ENCODE peak calls at places on chromosome 16, in seven cellular contexts. O is heart left ventricle, D is astrocyte of the spinal cord, F is uterus, G is NB4, V is left ventricle myocardium inferior, P is cardiac fibroblast. K is an unnamed sample.

GRCh38 chr16:86455609-86456008 is 54.7 kb upstream of the FOXF1 start:
- DNase-seq in O (no peak), D (peak), G (no peak), V (no peak), P (no peak), F (no peak), K (no peak)

GRCh38 chr16:11689031-11689840 is 21.0 kb downstream of the SNN start:
- DNase-seq in O (no peak), G (no peak), V (no peak), P (no peak), F (peak), D (no peak), K (no peak)

GRCh38 chr16:8375208-8375607 is 215.1 kb downstream of the TMEM114 start:
- DNase-seq in V (no peak), G (no peak), D (no peak), P (no peak), F (no peak), O (no peak), K (no peak)

GRCh38 chr16:2008009-2008526 is 1.6 kb downstream of the ZNF598 start:
- DNase-seq in O (no peak), D (peak), G (peak), F (no peak), P (peak), V (peak), K (peak)

GRCh38 chr16:19223235-19223847 is 55.3 kb downstream of the SYT17 start:
- DNase-seq in D (no peak), P (peak), F (no peak), V (no peak), O (no peak), G (peak), K (peak)

GRCh38 chr16:3007957-3008748 is 4.6 kb upstream of the CLDN9 start:
- DNase-seq in P (no peak), V (peak), F (no peak), G (peak), D (no peak), O (no peak), K (no peak)

GRCh38 chr16:87492241-87492635 is 586 bp downstream of the ZCCHC14 start:
- DNase-seq in V (no peak), G (no peak), P (no peak), F (no peak), D (no peak), O (no peak), K (no peak)

GRCh38 chr16:11139624-11140375 is 116.2 kb downstream of the SOCS1 start:
- DNase-seq in D (peak), P (peak), G (no peak), F (no peak), V (no peak), O (no peak), K (no peak)

GRCh38 chr16:25111403-25112166 is at the start of gene LCMT1:
- DNase-seq in V (peak), G (peak), D (peak), F (peak), O (peak), P (peak), K (peak)

GRCh38 chr16:21260870-21261791 is 17.0 kb downstream of the CRYM start:
- DNase-seq in V (no peak), D (peak), P (peak), O (no peak), F (peak), G (no peak), K (peak)

GRCh38 chr16:79601092-79601977 is 798 bp upstream of the MAF start:
- DNase-seq in P (peak), O (peak), F (peak), G (no peak), V (peak), D (peak), K (peak)

GRCh38 chr16:24045641-24046040 is 209.9 kb downstream of the PRKCB start:
- DNase-seq in V (no peak), O (no peak), G (no peak), P (no peak), D (no peak), F (no peak), K (no peak)

GRCh38 chr16:11229906-11230305 is 26.1 kb downstream of the SOCS1 start:
- DNase-seq in O (no peak), P (no peak), G (no peak), F (no peak), V (no peak), D (no peak), K (no peak)

GRCh38 chr16:89364603-89365002 is 125.8 kb downstream of the ANKRD11 start:
- DNase-seq in G (no peak), F (no peak), O (no peak), P (peak), V (no peak), D (no peak), K (no peak)

GRCh38 chr16:354971-355441 is 2.5 kb upstream of the AXIN1 start:
- DNase-seq in D (no peak), V (no peak), P (no peak), F (no peak), O (no peak), G (no peak), K (no peak)

GRCh38 chr16:1688807-1689560 is 10.9 kb downstream of the JPT2 start:
- DNase-seq in D (peak), G (no peak), O (no peak), V (no peak), P (peak), F (no peak), K (peak)

GRCh38 chr16:4373909-4374742 is 2.5 kb downstream of the VASN start:
- DNase-seq in D (peak), O (peak), G (no peak), F (peak), P (peak), V (peak), K (peak)

GRCh38 chr16:54237-54581 is 581 bp downstream of the SNRNP25 start:
- DNase-seq in P (no peak), O (no peak), F (no peak), G (no peak), D (no peak), V (no peak), K (no peak)

GRCh38 chr16:88309905-88310259 is 72.9 kb upstream of the ZNF469 start:
- DNase-seq in O (no peak), V (peak), G (peak), P (no peak), D (no peak), F (no peak), K (no peak)

GRCh38 chr16:24035127-24035842 is 199.5 kb downstream of the PRKCB start:
- DNase-seq in V (no peak), P (no peak), O (no peak), F (no peak), G (no peak), D (no peak), K (no peak)

GRCh38 chr16:63312343-63312742 is 1276.1 kb upstream of the CDH8 start:
- DNase-seq in O (no peak), F (no peak), V (no peak), D (no peak), P (no peak), G (no peak), K (no peak)

GRCh38 chr16:27813591-27813990 is 249.9 kb downstream of the GSG1L start:
- DNase-seq in P (no peak), F (no peak), V (no peak), G (no peak), O (no peak), D (no peak), K (no peak)

GRCh38 chr16:57374067-57374534 is 1.8 kb downstream of the CX3CL1 start:
- DNase-seq in D (no peak), V (no peak), G (no peak), F (peak), O (no peak), P (peak), K (peak)

GRCh38 chr16:67000384-67001158 is 12.2 kb downstream of the CES4A start:
- DNase-seq in V (peak), O (peak), P (no peak), D (peak), F (peak), G (peak), K (peak)

GRCh38 chr16:53219795-53220194 is 165.0 kb downstream of the CHD9 start:
- DNase-seq in P (peak), D (peak), F (no peak), O (no peak), V (no peak), G (peak), K (peak)

GRCh38 chr16:19542138-19542821 is 13.2 kb upstream of the VPS35L start:
- DNase-seq in G (no peak), D (no peak), V (no peak), F (no peak), P (no peak), O (no peak), K (no peak)

GRCh38 chr16:87045462-87046216 is 271.6 kb downstream of the C16orf95 start:
- DNase-seq in V (no peak), O (no peak), G (no peak), D (no peak), P (no peak), F (no peak), K (no peak)

GRCh38 chr16:12255473-12255872 is 278.9 kb downstream of the SNX29 start:
- DNase-seq in P (peak), F (no peak), D (no peak), G (no peak), V (no peak), O (no peak), K (no peak)

GRCh38 chr16:87486282-87486681 is 6.5 kb downstream of the ZCCHC14 start:
- DNase-seq in V (no peak), F (no peak), G (no peak), D (no peak), P (no peak), O (no peak), K (no peak)

GRCh38 chr16:77213542-77214108 is 14.4 kb downstream of the SYCE1L start:
- DNase-seq in P (peak), G (no peak), F (peak), O (peak), V (no peak), D (peak), K (peak)

GRCh38 chr16:48897698-48898205 is 287.8 kb upstream of the N4BP1 start:
- DNase-seq in V (no peak), F (no peak), O (no peak), D (no peak), P (no peak), G (no peak), K (no peak)

GRCh38 chr16:67713647-67714273 is 5.4 kb downstream of the GFOD2 start:
- DNase-seq in F (no peak), G (peak), P (no peak), D (no peak), V (no peak), O (no peak), K (no peak)

GRCh38 chr16:30016555-30017276 is 5.9 kb upstream of the DOC2A start:
- DNase-seq in G (no peak), F (no peak), D (no peak), V (no peak), P (no peak), O (no peak), K (no peak)

GRCh38 chr16:17364319-17365210 is 106.2 kb downstream of the XYLT1 start:
- DNase-seq in D (peak), P (peak), G (peak), V (no peak), F (peak), O (no peak), K (peak)

GRCh38 chr16:2520784-2521577 is 810 bp downstream of the AMDHD2 start:
- DNase-seq in O (peak), V (no peak), P (no peak), G (peak), F (no peak), D (no peak), K (no peak)

GRCh38 chr16:27205436-27206065 is 2.2 kb downstream of the KDM8 start:
- DNase-seq in D (no peak), O (no peak), V (no peak), G (no peak), F (no peak), P (no peak), K (no peak)

DNA sequence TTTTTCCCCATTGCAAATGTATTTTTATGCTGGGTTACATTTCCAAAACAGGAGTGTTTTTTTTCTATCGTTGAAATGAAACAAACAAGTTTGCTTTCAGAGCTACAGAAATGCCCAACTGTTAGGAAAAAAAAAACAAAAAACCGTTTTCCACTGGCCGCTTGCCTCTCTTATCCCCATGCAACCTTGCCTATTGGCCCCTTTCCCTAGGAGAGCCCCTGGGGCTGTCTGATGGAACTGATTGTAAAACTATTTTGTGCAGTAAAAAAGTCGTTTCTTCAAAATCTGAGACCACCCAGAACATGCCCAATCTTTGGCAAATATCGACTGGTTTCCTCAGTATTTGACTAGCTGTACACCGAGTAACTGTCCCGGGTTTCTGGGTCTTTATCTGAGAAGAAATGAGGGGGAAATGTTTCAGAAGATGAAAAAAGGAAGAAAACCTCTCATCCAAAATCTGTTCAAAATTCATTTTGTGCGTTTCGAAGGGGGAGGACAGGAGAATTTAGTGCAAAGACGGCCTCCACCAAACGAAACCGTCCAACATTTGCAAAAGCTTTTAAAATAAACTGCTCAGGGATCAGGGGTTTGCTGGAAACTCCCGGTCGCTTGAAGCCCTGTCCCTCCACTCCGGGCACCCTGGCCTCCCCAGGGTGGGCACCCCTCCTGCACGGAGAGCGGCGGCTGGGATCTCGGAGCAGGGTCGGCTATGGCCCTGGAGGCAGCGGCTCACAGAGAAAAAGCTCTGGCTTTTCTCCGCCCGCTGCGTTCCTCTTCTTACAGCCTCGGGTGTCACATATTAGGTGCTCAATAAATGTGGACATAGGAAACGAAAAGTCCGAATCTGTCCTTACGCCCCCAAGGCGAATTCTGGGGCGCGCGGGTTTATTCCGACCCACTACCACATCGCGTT is 1.0 kb upstream of the GNAO1 start:
- DNase-seq in D (peak), F (no peak), O (no peak), V (no peak), G (no peak), P (peak), K (peak)
- TF ChIP-seq CTCF in D (no peak), F (no peak), O (no peak), V (no peak), G (no peak), P (no peak), K (no peak)

DNA sequence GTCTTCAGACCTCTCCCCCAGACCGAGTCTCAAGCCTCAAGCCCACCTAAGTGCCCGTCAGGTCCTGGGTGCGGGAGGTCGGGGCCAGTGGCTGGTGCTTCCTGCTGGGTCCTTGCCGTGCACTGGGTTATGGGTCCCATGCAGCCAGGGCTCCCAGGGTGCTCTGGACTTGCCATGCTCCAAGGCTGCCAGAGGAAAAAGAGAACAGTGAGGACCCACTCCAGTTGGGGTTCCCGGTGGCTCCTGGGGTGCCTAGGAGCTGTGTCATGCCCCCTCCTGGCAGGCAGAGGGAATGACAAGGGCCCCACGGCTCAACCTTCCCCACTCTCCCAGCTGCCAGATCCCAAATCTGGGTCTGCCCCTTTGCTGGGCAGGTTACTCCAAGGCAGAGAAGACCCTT is 3.8 kb downstream of the SNX20 start:
- DNase-seq in V (no peak), P (no peak), G (peak), F (no peak), O (no peak), D (no peak), K (no peak)
- TF ChIP-seq CTCF in V (peak), P (peak), G (peak), F (no peak), O (peak), D (peak), K (peak)

GRCh38 chr16:84911490-84912216 is 91.9 kb downstream of the CRISPLD2 start:
- DNase-seq in F (no peak), D (no peak), O (no peak), P (no peak), V (no peak), G (peak), K (peak)
- TF ChIP-seq CTCF in F (no peak), D (no peak), O (no peak), P (no peak), V (no peak), G (no peak), K (no peak)

DNA sequence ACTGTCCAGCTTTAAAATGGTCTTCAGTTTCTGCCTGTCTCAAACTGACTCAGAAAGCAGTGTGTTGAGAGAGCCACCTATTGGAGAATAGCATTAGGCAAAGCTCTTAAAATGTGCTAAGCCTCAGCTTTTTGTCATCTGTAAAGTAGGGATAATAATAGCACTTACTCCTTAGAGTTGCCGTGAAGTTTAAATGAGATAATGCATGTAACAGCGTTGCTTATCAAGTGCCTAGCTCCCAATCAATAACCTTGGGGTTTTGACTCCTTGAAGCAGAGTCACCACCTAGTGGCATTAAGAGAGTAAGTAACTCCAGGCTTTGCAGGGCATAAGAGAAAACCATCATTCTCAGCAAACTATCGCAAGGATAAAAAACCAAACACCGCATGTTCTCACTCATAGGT is 163.3 kb downstream of the HS3ST2 start:
- DNase-seq in V (no peak), O (no peak), F (no peak), P (peak), G (peak), D (no peak), K (no peak)
- TF ChIP-seq CTCF in V (no peak), O (peak), F (peak), P (peak), G (no peak), D (no peak), K (peak)

GRCh38 chr16:72244853-72245252 is 72.9 kb upstream of the PMFBP1 start:
- DNase-seq in P (peak), V (no peak), D (no peak), F (no peak), O (no peak), G (no peak), K (peak)

GRCh38 chr16:72240949-72241348 is 69.0 kb upstream of the PMFBP1 start:
- DNase-seq in G (no peak), P (no peak), F (no peak), V (no peak), D (no peak), O (no peak), K (no peak)

GRCh38 chr16:72246423-72246822 is 74.5 kb upstream of the PMFBP1 start:
- DNase-seq in P (no peak), V (no peak), G (no peak), F (no peak), O (no peak), D (no peak), K (no peak)

GRCh38 chr16:72242757-72243156 is 70.8 kb upstream of the PMFBP1 start:
- DNase-seq in G (no peak), D (no peak), V (no peak), O (no peak), F (no peak), P (no peak), K (no peak)

GRCh38 chr16:72241930-72242329 is 70.0 kb upstream of the PMFBP1 start:
- DNase-seq in D (peak), G (peak), P (peak), O (no peak), V (no peak), F (no peak), K (peak)
- TF ChIP-seq CTCF in D (peak), G (peak), P (peak), O (peak), V (peak), F (peak), K (peak)

DNA sequence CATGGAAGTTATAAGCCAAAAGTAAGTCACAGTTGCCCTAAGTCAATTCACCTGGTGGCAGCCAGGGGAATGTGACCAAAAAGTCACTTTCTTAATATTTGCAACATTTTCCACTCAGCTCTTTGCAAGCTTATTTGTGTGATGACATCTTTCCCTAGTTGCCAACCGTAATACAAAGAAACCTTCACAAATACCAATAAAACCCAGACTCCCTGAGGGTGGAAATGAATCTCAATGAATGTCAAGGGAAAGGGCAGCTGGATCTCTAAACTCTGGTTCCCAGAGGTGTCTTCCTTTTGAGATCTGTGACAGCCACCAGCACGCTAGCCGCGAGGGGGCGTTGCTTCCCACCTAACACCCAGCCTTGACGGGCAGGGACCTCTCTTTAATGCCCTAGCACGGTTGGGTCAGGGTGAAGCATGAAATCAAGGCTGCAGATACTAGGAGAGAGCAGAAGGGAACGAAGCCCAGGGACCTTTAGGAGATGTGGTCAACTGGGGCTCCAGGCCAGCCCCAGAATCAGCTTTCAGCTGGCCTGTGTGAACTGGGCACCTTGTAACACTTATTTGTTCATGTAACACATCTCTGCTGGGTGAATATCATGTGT is 82.2 kb downstream of the CMC2 start:
- DNase-seq in D (peak), G (peak), F (no peak), P (peak), O (no peak), V (peak), K (peak)
- TF ChIP-seq CTCF in D (peak), G (peak), F (no peak), P (peak), O (peak), V (peak), K (peak)

DNA sequence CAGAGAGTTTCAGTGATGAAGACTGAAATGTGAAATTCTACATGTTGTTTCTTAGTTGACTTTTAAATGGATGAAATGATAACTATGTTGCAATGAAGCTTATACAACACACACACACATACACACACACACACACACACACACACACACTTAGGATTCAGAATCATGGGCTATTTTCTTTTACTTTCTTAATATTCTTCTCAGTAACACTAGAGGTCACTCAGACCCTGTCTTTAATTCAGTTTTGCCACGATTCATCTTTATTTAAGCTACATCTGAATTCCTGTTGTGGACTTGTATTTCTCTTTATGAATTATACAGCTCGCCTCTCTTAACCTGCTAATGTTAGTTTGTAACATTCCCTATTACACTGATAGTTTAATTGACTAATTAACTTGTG is 109.6 kb upstream of the GOT2 start:
- DNase-seq in V (no peak), G (peak), P (peak), F (no peak), O (no peak), D (peak), K (peak)
- TF ChIP-seq CTCF in V (peak), G (no peak), P (no peak), F (peak), O (peak), D (peak), K (no peak)

K was measured in fibroblast of pulmonary artery.